ENCODE peak calls at places on chromosomes 11 and 22, in nine cellular contexts. C is AG08395; I is endothelial cell; X is foreskin fibroblast; T is M059J; V is activated T-cell treated with anti-CD3 and anti-CD28 coated beads for 1 hour; O is cerebellar nuclear complex; L is CD8-positive, alpha-beta T cell; Y is glomerular endothelial cell. B is an unnamed sample.

GRCh38 chr11:120037111-120037510 is 100.8 kb downstream of the TRIM29 start:
- DNase-seq in C (no peak), I (no peak), X (no peak), T (no peak), V (no peak), O (no peak), L (no peak), Y (no peak), B (no peak)

GRCh38 chr11:128803440-128803839 is 63.7 kb downstream of the KCNJ1 start:
- DNase-seq in C (no peak), I (no peak), X (no peak), T (no peak), V (no peak), O (no peak), L (no peak), Y (no peak), B (no peak)

GRCh38 chr11:72015511-72016061 is 16.9 kb downstream of the IL18BP start:
- DNase-seq in C (no peak), I (peak), X (no peak), T (no peak), V (no peak), O (no peak), L (no peak), Y (no peak), B (no peak)

GRCh38 chr11:114318361-114318760 is 22.2 kb downstream of the NNMT start:
- DNase-seq in C (no peak), I (no peak), X (no peak), T (no peak), V (no peak), O (no peak), L (no peak), Y (no peak), B (no peak)

GRCh38 chr11:73233704-73234402 is 15.8 kb downstream of the P2RY2 start:
- DNase-seq in C (no peak), I (no peak), X (no peak), T (no peak), V (no peak), O (no peak), L (no peak), Y (no peak), B (no peak)

GRCh38 chr22:43001271-43002197 is 13.4 kb downstream of the PACSIN2 start:
- DNase-seq in C (no peak), I (no peak), X (no peak), T (peak), V (no peak), O (no peak), L (no peak), Y (no peak), B (no peak)

GRCh38 chr11:33258631-33259184 is 1.5 kb downstream of the HIPK3 start:
- DNase-seq in C (no peak), I (no peak), X (no peak), T (no peak), V (no peak), O (no peak), L (no peak), Y (peak), B (no peak)

GRCh38 chr11:10002221-10002620 is 291.8 kb downstream of the SBF2 start:
- DNase-seq in C (no peak), I (no peak), X (no peak), T (peak), V (no peak), O (no peak), L (no peak), Y (no peak), B (no peak)

GRCh38 chr22:38181453-38182200 is at the start of gene PLA2G6:
- DNase-seq in C (peak), I (peak), X (peak), T (peak), V (peak), O (peak), L (peak), Y (peak), B (peak)

GRCh38 chr22:30266445-30267381 is at the start of gene OSM:
- DNase-seq in C (no peak), I (no peak), X (no peak), T (no peak), V (peak), O (no peak), L (peak), Y (no peak), B (no peak)

GRCh38 chr22:37904572-37905533 is 1.2 kb upstream of the MICALL1 start:
- DNase-seq in C (peak), I (no peak), X (peak), T (peak), V (no peak), O (peak), L (no peak), Y (peak), B (no peak)

GRCh38 chr22:29641052-29641780 is 37.8 kb downstream of the NF2 start:
- DNase-seq in C (peak), I (no peak), X (peak), T (no peak), V (no peak), O (no peak), L (no peak), Y (no peak), B (no peak)

GRCh38 chr11:117824571-117825537 is at the start of gene FXYD2:
- DNase-seq in C (no peak), I (no peak), X (no peak), T (no peak), V (no peak), O (no peak), L (peak), Y (no peak), B (no peak)

GRCh38 chr11:9573775-9574555 is 495 bp downstream of the WEE1 start:
- DNase-seq in C (no peak), I (peak), X (no peak), T (no peak), V (peak), O (no peak), L (no peak), Y (no peak), B (no peak)

GRCh38 chr22:38397189-38398097 is 57.6 kb downstream of the KCNJ4 start:
- DNase-seq in C (no peak), I (peak), X (peak), T (peak), V (no peak), O (no peak), L (no peak), Y (no peak), B (no peak)

GRCh38 chr11:81005595-81005994 is 1564.8 kb upstream of the TENM4 start:
- DNase-seq in C (peak), I (no peak), X (peak), T (peak), V (no peak), O (no peak), L (no peak), Y (no peak), B (no peak)

GRCh38 chr11:59846556-59846955 is 1.3 kb upstream of the CBLIF start:
- DNase-seq in C (no peak), I (no peak), X (no peak), T (no peak), V (no peak), O (no peak), L (no peak), Y (no peak), B (no peak)

GRCh38 chr11:81255905-81256304 is 1477.8 kb downstream of the FAM181B start:
- DNase-seq in C (no peak), I (no peak), X (no peak), T (no peak), V (no peak), O (no peak), L (no peak), Y (no peak), B (no peak)

GRCh38 chr11:70270877-70271634 is 566 bp downstream of the PPFIA1 start:
- DNase-seq in C (peak), I (peak), X (peak), T (peak), V (peak), O (no peak), L (no peak), Y (peak), B (peak)

GRCh38 chr11:91946397-91947090 is 278.1 kb upstream of the FAT3 start:
- DNase-seq in C (no peak), I (no peak), X (no peak), T (peak), V (no peak), O (no peak), L (no peak), Y (no peak), B (no peak)

GRCh38 chr11:9688716-9689511 is 25.0 kb downstream of the SWAP70 start:
- DNase-seq in C (peak), I (no peak), X (peak), T (peak), V (no peak), O (no peak), L (no peak), Y (peak), B (no peak)

GRCh38 chr11:130599073-130599654 is 150.7 kb downstream of the ADAMTS15 start:
- DNase-seq in C (no peak), I (no peak), X (no peak), T (peak), V (no peak), O (no peak), L (no peak), Y (no peak), B (no peak)

GRCh38 chr11:24687748-24688147 is 190.9 kb downstream of the LUZP2 start:
- DNase-seq in C (no peak), I (no peak), X (no peak), T (no peak), V (no peak), O (no peak), L (no peak), Y (no peak), B (no peak)

GRCh38 chr11:118015385-118015841 is 29.2 kb downstream of the IL10RA start:
- DNase-seq in C (no peak), I (no peak), X (no peak), T (no peak), V (no peak), O (no peak), L (peak), Y (no peak), B (no peak)

GRCh38 chr11:132992838-132993680 is 539.2 kb downstream of the OPCML start:
- DNase-seq in C (peak), I (peak), X (no peak), T (peak), V (no peak), O (no peak), L (no peak), Y (no peak), B (no peak)